ENCODE peak calls at places on chromosomes 12 and 14, in five cellular contexts. N is ovary, I is stomach, R is GM12878, M is IMR-90. P is an unnamed sample.

GRCh38 chr12:4445156-4446020 is at the start of gene FGF6:
- DNase-seq in N (no peak), I (no peak), R (no peak), M (no peak), P (no peak)

GRCh38 chr14:99213603-99214002 is 58.4 kb downstream of the BCL11B start:
- DNase-seq in N (no peak), I (no peak), R (no peak), M (no peak), P (no peak)

GRCh38 chr14:99274346-99275221 is 2.6 kb upstream of the BCL11B start:
- DNase-seq in N (peak), I (peak), R (no peak), M (peak), P (no peak)

GRCh38 chr14:50335989-50336391 is 23.9 kb downstream of the DMAC2L start:
- DNase-seq in N (peak), I (no peak), R (no peak), M (peak), P (no peak)

GRCh38 chr14:31206536-31207286 is 882 bp downstream of the HECTD1 start:
- DNase-seq in N (no peak), I (peak), R (no peak), M (no peak), P (peak)

GRCh38 chr12:48197967-48198618 is 5.0 kb downstream of the OR10AD1 start:
- DNase-seq in N (peak), I (peak), R (peak), M (peak), P (peak)

GRCh38 chr12:88298761-88299242 is 156.7 kb downstream of the TMTC3 start:
- DNase-seq in N (no peak), I (peak), R (peak), M (peak), P (no peak)

GRCh38 chr14:76694106-76694505 is 67.2 kb upstream of the VASH1 start:
- DNase-seq in N (no peak), I (no peak), R (no peak), M (no peak), P (no peak)

GRCh38 chr12:87155616-87156015 is 873.6 kb downstream of the C12orf50 start:
- DNase-seq in N (no peak), I (no peak), R (no peak), M (peak), P (no peak)

GRCh38 chr12:92029902-92030586 is 115.6 kb downstream of the BTG1 start:
- DNase-seq in N (no peak), I (no peak), R (no peak), M (no peak), P (no peak)

GRCh38 chr12:47903927-47904646 is 707 bp downstream of the VDR start:
- DNase-seq in N (no peak), I (peak), R (no peak), M (peak), P (no peak)

GRCh38 chr14:42140831-42141279 is 534.2 kb downstream of the LRFN5 start:
- DNase-seq in N (no peak), I (no peak), R (no peak), M (peak), P (no peak)

GRCh38 chr12:84128117-84128991 is 784.2 kb downstream of the SLC6A15 start:
- DNase-seq in N (no peak), I (no peak), R (no peak), M (no peak), P (no peak)

GRCh38 chr14:55302367-55302766 is 31.1 kb downstream of the FBXO34 start:
- DNase-seq in N (no peak), I (no peak), R (no peak), M (no peak), P (no peak)

GRCh38 chr12:46786774-46787173 is 39.0 kb downstream of the SLC38A4 start:
- DNase-seq in N (no peak), I (no peak), R (no peak), M (peak), P (no peak)

GRCh38 chr12:52151153-52151858 is 40.5 kb downstream of the KRT80 start:
- DNase-seq in N (no peak), I (no peak), R (no peak), M (no peak), P (no peak)

GRCh38 chr12:38153737-38154061 is 162.9 kb upstream of the ALG10B start:
- DNase-seq in N (no peak), I (no peak), R (no peak), M (no peak), P (no peak)

GRCh38 chr12:43337571-43338497 is 214.2 kb downstream of the ADAMTS20 start:
- DNase-seq in N (no peak), I (no peak), R (no peak), M (peak), P (no peak)

GRCh38 chr12:118544569-118544968 is 168.2 kb downstream of the SUDS3 start:
- DNase-seq in N (no peak), I (no peak), R (no peak), M (peak), P (no peak)

GRCh38 chr12:1795221-1795784 is 25.1 kb upstream of the LRTM2 start:
- DNase-seq in N (no peak), I (no peak), R (no peak), M (no peak), P (no peak)

GRCh38 chr14:72513346-72513745 is 380.6 kb downstream of the DPF3 start:
- DNase-seq in N (no peak), I (no peak), R (no peak), M (no peak), P (no peak)

GRCh38 chr12:72491399-72491798 is 219.2 kb downstream of the TRHDE start:
- DNase-seq in N (no peak), I (no peak), R (no peak), M (peak), P (no peak)

GRCh38 chr12:63821781-63822251 is 22.7 kb upstream of the SRGAP1 start:
- DNase-seq in N (peak), I (no peak), R (no peak), M (peak), P (no peak)

GRCh38 chr12:53402871-53403270 is 20.8 kb upstream of the AMHR2 start:
- DNase-seq in N (no peak), I (no peak), R (no peak), M (no peak), P (no peak)

GRCh38 chr12:112557954-112558630 is 139.3 kb downstream of the PTPN11 start:
- DNase-seq in N (no peak), I (no peak), R (no peak), M (no peak), P (no peak)

GRCh38 chr14:26163761-26164160 is 434.1 kb downstream of the NOVA1 start:
- DNase-seq in N (no peak), I (no peak), R (no peak), M (peak), P (no peak)

GRCh38 chr12:76551482-76551888 is 8.1 kb downstream of the OSBPL8 start:
- DNase-seq in N (no peak), I (no peak), R (no peak), M (no peak), P (no peak)

GRCh38 chr12:47903151-47903611 is 1.6 kb downstream of the VDR start:
- DNase-seq in N (no peak), I (peak), R (no peak), M (peak), P (no peak)

GRCh38 chr14:83988274-83988673 is 1541.7 kb upstream of the FLRT2 start:
- DNase-seq in N (no peak), I (no peak), R (no peak), M (peak), P (no peak)

GRCh38 chr12:42196728-42197603 is 41.1 kb downstream of the YAF2 start:
- DNase-seq in N (no peak), I (no peak), R (no peak), M (no peak), P (no peak)

GRCh38 chr14:70448633-70449032 is 3.3 kb upstream of the ADAM21 start:
- DNase-seq in N (no peak), I (no peak), R (no peak), M (peak), P (no peak)

GRCh38 chr14:75933712-75934296 is 48.0 kb downstream of the TGFB3 start:
- DNase-seq in N (no peak), I (no peak), R (no peak), M (no peak), P (no peak)

GRCh38 chr12:93089805-93090569 is 160.9 kb upstream of the EEA1 start:
- DNase-seq in N (no peak), I (no peak), R (no peak), M (peak), P (no peak)

GRCh38 chr12:123142948-123143752 is 7.7 kb downstream of the PITPNM2 start:
- DNase-seq in N (peak), I (no peak), R (no peak), M (no peak), P (no peak)

GRCh38 chr12:7128681-7129593 is at the start of gene RBP5:
- DNase-seq in N (peak), I (no peak), R (no peak), M (no peak), P (no peak)

GRCh38 chr12:132185698-132186097 is 41.4 kb downstream of the NOC4L start:
- DNase-seq in N (no peak), I (no peak), R (no peak), M (no peak), P (no peak)

GRCh38 chr12:56718167-56718566 is 6.9 kb downstream of the NACA start:
- DNase-seq in N (no peak), I (no peak), R (no peak), M (no peak), P (no peak)

GRCh38 chr14:99389171-99389826 is 91.4 kb downstream of the SETD3 start:
- DNase-seq in N (no peak), I (peak), R (no peak), M (peak), P (peak)

GRCh38 chr14:36097356-36097755 is 79.2 kb downstream of the PTCSC3 start:
- DNase-seq in N (no peak), I (no peak), R (no peak), M (no peak), P (no peak)

GRCh38 chr12:26576266-26576665 is 256.7 kb downstream of the ITPR2 start:
- DNase-seq in N (no peak), I (no peak), R (no peak), M (no peak), P (no peak)

GRCh38 chr14:103628221-103628683 is 759 bp upstream of the KLC1 start:
- DNase-seq in N (peak), I (peak), R (no peak), M (peak), P (no peak)
- TF ChIP-seq POLR2A in N (peak), I (no peak), R (peak), M (peak), P (no peak)

DNA sequence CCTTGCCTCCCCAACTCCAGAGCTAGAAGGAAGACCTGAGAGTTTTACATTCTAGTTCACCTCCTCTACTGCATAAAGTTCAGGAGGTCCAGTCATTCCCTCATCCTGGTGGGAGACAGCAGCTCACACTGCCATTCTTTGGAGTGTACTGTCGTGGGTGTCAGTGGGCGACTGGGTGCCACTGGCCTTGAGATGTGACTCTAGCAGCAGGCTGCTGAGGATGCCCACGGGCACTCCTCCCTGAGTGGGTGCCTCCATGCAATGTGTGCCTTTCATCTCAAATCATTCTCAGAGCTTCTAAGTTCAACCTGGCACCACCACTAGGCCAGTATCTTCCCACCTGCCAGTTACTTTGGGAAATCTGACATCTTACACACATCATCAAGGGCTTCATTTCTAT is 12.5 kb downstream of the RFX4 start:
- DNase-seq in N (no peak), I (no peak), R (no peak), M (no peak), P (no peak)
- TF ChIP-seq POLR2A in N (no peak), I (no peak), R (no peak), M (no peak), P (no peak)

GRCh38 chr14:93789366-93790130 is 1.3 kb upstream of the PRIMA1 start:
- DNase-seq in N (no peak), I (no peak), R (no peak), M (no peak), P (no peak)

GRCh38 chr14:93787465-93788306 is 599 bp downstream of the PRIMA1 start:
- DNase-seq in N (no peak), I (no peak), R (no peak), M (no peak), P (peak)

GRCh38 chr14:93790966-93791365 is 2.7 kb upstream of the PRIMA1 start:
- DNase-seq in N (no peak), I (no peak), R (no peak), M (no peak), P (no peak)

GRCh38 chr14:93788307-93788556 is at the start of gene PRIMA1:
- DNase-seq in N (no peak), I (no peak), R (no peak), M (no peak), P (peak)

DNA sequence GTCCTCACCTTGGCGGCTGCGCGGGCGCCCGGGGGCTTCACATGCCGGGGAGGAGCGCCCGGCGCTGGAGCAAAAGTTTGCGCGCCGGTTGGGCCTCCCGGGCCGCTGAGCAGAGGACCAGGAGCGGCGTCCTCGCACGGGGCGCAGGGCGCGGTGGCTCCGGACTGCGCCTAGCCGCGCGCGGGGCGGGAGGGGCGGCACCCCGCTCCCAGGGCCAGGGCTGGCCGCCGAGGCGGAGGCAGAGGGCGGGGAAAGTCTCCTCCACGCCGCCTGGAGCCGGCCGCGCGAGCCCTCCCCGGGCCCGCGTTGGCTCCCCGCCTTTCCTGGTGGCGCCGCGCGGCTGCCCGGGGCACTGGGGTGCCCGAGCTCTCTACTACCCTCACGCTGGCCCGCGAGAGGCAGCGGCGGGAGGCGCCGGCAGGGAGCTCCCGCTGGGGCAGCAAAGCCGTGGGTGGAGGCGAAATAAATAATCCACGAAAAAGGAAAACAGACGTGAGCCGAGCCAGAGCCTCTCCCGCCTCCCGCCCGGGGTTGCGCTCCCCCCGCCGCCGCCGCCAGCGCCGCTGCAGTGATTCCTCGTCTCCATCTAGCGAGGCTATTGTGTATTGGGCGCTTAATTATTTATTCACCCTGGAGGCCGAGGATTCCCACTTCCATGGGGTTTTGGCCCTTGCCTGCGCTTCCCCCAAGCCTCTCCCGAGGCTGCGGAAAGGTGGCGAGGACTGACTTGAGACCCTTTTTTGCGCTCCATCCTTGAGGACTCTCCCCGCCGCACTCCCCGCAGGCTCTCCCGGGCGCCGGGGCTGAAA is 476 bp upstream of the PRIMA1 start:
- DNase-seq in N (peak), I (peak), R (no peak), M (no peak), P (peak)
- TF ChIP-seq POLR2A in N (no peak), I (no peak), R (no peak), M (no peak), P (no peak)

GRCh38 chr12:3366451-3367155 is 124.4 kb upstream of the PRMT8 start:
- DNase-seq in N (no peak), I (no peak), R (no peak), M (no peak), P (no peak)

GRCh38 chr12:3364226-3364625 is 126.8 kb upstream of the PRMT8 start:
- DNase-seq in N (no peak), I (no peak), R (no peak), M (no peak), P (no peak)

GRCh38 chr12:3363608-3364007 is 127.4 kb upstream of the PRMT8 start:
- DNase-seq in N (no peak), I (no peak), R (no peak), M (no peak), P (no peak)

GRCh38 chr12:3364661-3365264 is 126.2 kb upstream of the PRMT8 start:
- DNase-seq in N (no peak), I (no peak), R (no peak), M (no peak), P (no peak)

GRCh38 chr12:3365416-3366385 is 125.3 kb upstream of the PRMT8 start:
- DNase-seq in N (no peak), I (peak), R (no peak), M (no peak), P (no peak)
- TF ChIP-seq POLR2A in N (no peak), I (no peak), R (no peak), M (no peak), P (no peak)

GRCh38 chr12:101935769-101936741 is 58.7 kb downstream of the DRAM1 start:
- DNase-seq in N (peak), I (no peak), R (peak), M (peak), P (no peak)

GRCh38 chr12:101939306-101939705 is 61.9 kb downstream of the DRAM1 start:
- DNase-seq in N (no peak), I (no peak), R (no peak), M (no peak), P (no peak)

GRCh38 chr12:101931498-101932326 is 54.3 kb downstream of the DRAM1 start:
- DNase-seq in N (no peak), I (no peak), R (peak), M (no peak), P (no peak)

GRCh38 chr12:101929365-101930041 is 52.1 kb downstream of the DRAM1 start:
- DNase-seq in N (no peak), I (no peak), R (peak), M (no peak), P (no peak)

GRCh38 chr12:101933866-101934514 is 56.6 kb downstream of the DRAM1 start:
- DNase-seq in N (no peak), I (no peak), R (no peak), M (no peak), P (no peak)
- TF ChIP-seq POLR2A in N (no peak), I (no peak), R (no peak), M (no peak), P (no peak)

DNA sequence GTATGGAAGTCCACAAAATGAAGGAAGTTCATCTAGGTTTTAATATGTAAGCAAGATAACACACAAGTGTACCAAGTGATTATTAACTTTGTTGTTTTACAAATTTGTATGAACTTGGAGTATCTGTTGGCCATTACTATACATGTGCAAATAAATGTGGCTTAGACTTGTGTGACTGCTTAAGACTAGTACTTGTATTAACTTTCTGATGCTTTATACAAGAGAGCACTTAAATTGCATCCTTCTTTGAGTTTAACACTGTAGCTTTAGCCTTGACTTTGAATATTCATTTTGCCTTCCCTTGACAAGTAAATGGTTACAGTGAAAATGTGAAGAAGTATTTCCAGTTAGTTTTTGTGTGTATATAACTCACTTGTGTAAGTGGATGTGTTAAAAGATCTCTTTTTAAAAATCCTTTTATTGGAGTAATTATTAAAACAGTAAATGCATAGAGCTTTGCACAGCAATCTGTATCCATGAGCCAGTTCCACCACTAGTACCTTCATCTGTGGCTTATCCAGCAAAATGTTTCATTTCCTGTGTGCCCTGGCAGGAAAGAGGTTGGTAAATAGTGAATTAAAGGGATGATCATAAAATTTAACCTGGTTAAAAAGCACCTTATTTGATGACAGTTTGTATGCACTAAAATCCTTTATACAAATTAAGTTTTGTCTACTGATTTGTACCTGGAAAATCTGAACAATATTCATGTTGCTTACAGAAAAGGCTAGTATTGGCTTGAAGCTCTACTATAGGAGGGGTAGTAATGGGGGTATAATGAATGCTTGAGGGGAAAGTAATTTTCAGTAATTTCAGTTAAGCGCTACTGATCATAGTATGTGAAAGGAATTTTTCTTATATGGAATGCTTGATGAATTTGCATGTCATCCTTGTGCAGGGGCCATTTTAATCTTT is 8.0 kb downstream of the PNN start:
- DNase-seq in N (no peak), I (no peak), R (no peak), M (no peak), P (no peak)
- TF ChIP-seq POLR2A in N (no peak), I (no peak), R (no peak), M (no peak), P (no peak)

P was measured in GM12891.